ENCODE peak calls at places on chromosomes 3 and 15, in five cellular contexts. P is CD4-positive, alpha-beta T cell; Z is heart right ventricle; Q is activated CD4-positive, alpha-beta T cell treated with anti-CD3 and anti-CD28 coated beads for 1 hour; F is M059J. W is an unnamed sample.

GRCh38 chr3:180744226-180744625 is 64.9 kb upstream of the CCDC39 start:
- DNase-seq in P (no peak), Z (no peak), Q (no peak), F (no peak), W (no peak)

GRCh38 chr3:100400424-100400781 is 486 bp downstream of the TOMM70 start:
- DNase-seq in P (peak; percentile 22), Z (no peak), Q (no peak), F (peak; percentile 64), W (no peak)

GRCh38 chr3:124846189-124846588 is 41.0 kb downstream of the ITGB5 start:
- DNase-seq in P (no peak), Z (no peak), Q (no peak), F (peak; percentile 74), W (no peak)

GRCh38 chr15:44775923-44776322 is 39.6 kb downstream of the TRIM69 start:
- DNase-seq in P (no peak), Z (no peak), Q (no peak), F (no peak), W (no peak)

GRCh38 chr3:11810276-11810675 is 36.4 kb downstream of the TAMM41 start:
- DNase-seq in P (no peak), Z (no peak), Q (no peak), F (peak; percentile 56), W (no peak)

GRCh38 chr3:30576946-30577345 is 29.5 kb upstream of the TGFBR2 start:
- DNase-seq in P (no peak), Z (no peak), Q (no peak), F (no peak), W (no peak)

GRCh38 chr3:135393898-135394525 is 571.5 kb upstream of the PPP2R3A start:
- DNase-seq in P (no peak), Z (no peak), Q (no peak), F (no peak), W (no peak)

GRCh38 chr3:16978234-16978920 is 93.6 kb downstream of the PLCL2 start:
- DNase-seq in P (no peak), Z (no peak), Q (no peak), F (peak; percentile 7), W (no peak)

GRCh38 chr3:58647661-58648141 is 18.9 kb downstream of the FAM3D start:
- DNase-seq in P (no peak), Z (no peak), Q (no peak), F (no peak), W (no peak)

GRCh38 chr3:136255672-136256406 is 5.7 kb downstream of the PCCB start:
- DNase-seq in P (no peak), Z (no peak), Q (no peak), F (no peak), W (no peak)

GRCh38 chr15:61983087-61983486 is 77.2 kb downstream of the VPS13C start:
- DNase-seq in P (no peak), Z (no peak), Q (no peak), F (no peak), W (no peak)

GRCh38 chr3:148861277-148861869 is 3.7 kb upstream of the CPA3 start:
- DNase-seq in P (no peak), Z (no peak), Q (no peak), F (peak; percentile 68), W (peak; percentile 18)

GRCh38 chr3:44439499-44440295 is 37.8 kb downstream of the ZNF445 start:
- DNase-seq in P (peak; percentile 46), Z (peak; percentile 51), Q (peak; percentile 18), F (no peak), W (peak; percentile 48)

GRCh38 chr3:28317438-28318022 is 31.0 kb upstream of the ZCWPW2 start:
- DNase-seq in P (no peak), Z (no peak), Q (no peak), F (peak; percentile 29), W (no peak)

GRCh38 chr15:90270502-90271150 is 5.2 kb downstream of the NGRN start:
- DNase-seq in P (no peak), Z (no peak), Q (no peak), F (no peak), W (no peak)

GRCh38 chr15:43253431-43254403 is 13.0 kb downstream of the TGM5 start:
- DNase-seq in P (no peak), Z (peak; percentile 27), Q (peak; percentile 6), F (peak; percentile 91), W (no peak)

GRCh38 chr3:196650740-196651311 is 11.3 kb downstream of the NRROS start:
- DNase-seq in P (no peak), Z (peak; percentile 42), Q (no peak), F (peak; percentile 97), W (no peak)

GRCh38 chr3:71713041-71713440 is 12.2 kb downstream of the EIF4E3 start:
- DNase-seq in P (no peak), Z (no peak), Q (no peak), F (no peak), W (no peak)

GRCh38 chr3:46503194-46503924 is 5.6 kb downstream of the RTP3 start:
- DNase-seq in P (no peak), Z (no peak), Q (no peak), F (no peak), W (no peak)

GRCh38 chr15:65056868-65057548 is 10.8 kb downstream of the RASL12 start:
- DNase-seq in P (no peak), Z (no peak), Q (no peak), F (peak; percentile 93), W (no peak)

GRCh38 chr15:70132148-70132547 is 34.4 kb upstream of the TLE3 start:
- DNase-seq in P (no peak), Z (no peak), Q (no peak), F (no peak), W (no peak)

GRCh38 chr3:127762787-127763105 is 59.6 kb downstream of the MGLL start:
- DNase-seq in P (no peak), Z (no peak), Q (no peak), F (no peak), W (no peak)